ENCODE peak calls at places on chromosome X, in six cellular contexts. One of them, this sample, is unnamed.

GRCh38 chrX:151966236-151966635 is 8.2 kb downstream of the GABRE start:
- DNase-seq in IMR-90: no peak
- DNase-seq in ovary: no peak
- DNase-seq in tibial nerve: no peak
- DNase-seq in adrenal gland: no peak
- DNase-seq in sigmoid colon: no peak
- DNase-seq in this sample: no peak

GRCh38 chrX:1354036-1355019 is 17.7 kb downstream of the IL3RA start:
- DNase-seq in adrenal gland: no peak
- DNase-seq in sigmoid colon: no peak
- DNase-seq in IMR-90: no peak
- DNase-seq in ovary: no peak
- DNase-seq in tibial nerve: no peak
- DNase-seq in this sample: no peak

GRCh38 chrX:40326186-40326965 is 228.6 kb upstream of the BCOR start:
- DNase-seq in sigmoid colon: no peak
- DNase-seq in adrenal gland: no peak
- DNase-seq in IMR-90: no peak
- DNase-seq in ovary: no peak
- DNase-seq in tibial nerve: no peak
- DNase-seq in this sample: no peak

GRCh38 chrX:75156537-75156945 is 458 bp upstream of the ABCB7 start:
- DNase-seq in ovary: no peak
- DNase-seq in tibial nerve: no peak
- DNase-seq in adrenal gland: no peak
- DNase-seq in sigmoid colon: no peak
- DNase-seq in IMR-90: peak; percentile 12
- DNase-seq in this sample: no peak

GRCh38 chrX:147912093-147912801 is 528 bp downstream of the FMR1 start:
- DNase-seq in adrenal gland: peak; percentile 32
- DNase-seq in ovary: peak; percentile 45
- DNase-seq in tibial nerve: no peak
- DNase-seq in sigmoid colon: peak; percentile 66
- DNase-seq in IMR-90: peak; percentile 31
- DNase-seq in this sample: peak; percentile 35

GRCh38 chrX:12002876-12003275 is 135.4 kb upstream of the FRMPD4 start:
- DNase-seq in IMR-90: peak; percentile 10
- DNase-seq in ovary: no peak
- DNase-seq in adrenal gland: no peak
- DNase-seq in sigmoid colon: no peak
- DNase-seq in tibial nerve: no peak
- DNase-seq in this sample: no peak

GRCh38 chrX:86369847-86370630 is 221.8 kb downstream of the DACH2 start:
- DNase-seq in sigmoid colon: no peak
- DNase-seq in adrenal gland: no peak
- DNase-seq in tibial nerve: no peak
- DNase-seq in IMR-90: peak; percentile 0
- DNase-seq in ovary: no peak
- DNase-seq in this sample: no peak

GRCh38 chrX:716136-716535 is 85.5 kb downstream of the SHOX start:
- DNase-seq in tibial nerve: no peak
- DNase-seq in ovary: no peak
- DNase-seq in sigmoid colon: no peak
- DNase-seq in adrenal gland: no peak
- DNase-seq in IMR-90: no peak
- DNase-seq in this sample: no peak

GRCh38 chrX:38816158-38816557 is 14.9 kb downstream of the MID1IP1 start:
- DNase-seq in tibial nerve: no peak
- DNase-seq in sigmoid colon: no peak
- DNase-seq in ovary: no peak
- DNase-seq in adrenal gland: no peak
- DNase-seq in IMR-90: no peak
- DNase-seq in this sample: no peak

GRCh38 chrX:13092455-13092941 is 48.1 kb upstream of the FAM9C start:
- DNase-seq in adrenal gland: no peak
- DNase-seq in sigmoid colon: peak; percentile 69
- DNase-seq in ovary: no peak
- DNase-seq in tibial nerve: no peak
- DNase-seq in IMR-90: no peak
- DNase-seq in this sample: no peak

GRCh38 chrX:38817004-38817703 is 15.9 kb downstream of the MID1IP1 start:
- DNase-seq in tibial nerve: no peak
- DNase-seq in sigmoid colon: peak; percentile 73
- DNase-seq in adrenal gland: peak; percentile 32
- DNase-seq in ovary: peak; percentile 74
- DNase-seq in IMR-90: peak; percentile 43
- DNase-seq in this sample: no peak

GRCh38 chrX:105502336-105502735 is 281.8 kb upstream of the TEX13A start:
- DNase-seq in adrenal gland: no peak
- DNase-seq in tibial nerve: no peak
- DNase-seq in ovary: no peak
- DNase-seq in IMR-90: no peak
- DNase-seq in sigmoid colon: no peak
- DNase-seq in this sample: no peak

GRCh38 chrX:43349363-43349762 is 306.7 kb upstream of the MAOA start:
- DNase-seq in IMR-90: peak; percentile 19
- DNase-seq in adrenal gland: peak; percentile 48
- DNase-seq in tibial nerve: no peak
- DNase-seq in ovary: no peak
- DNase-seq in sigmoid colon: no peak
- DNase-seq in this sample: peak; percentile 0

GRCh38 chrX:44456685-44457084 is 86.0 kb downstream of the FUNDC1 start:
- DNase-seq in tibial nerve: no peak
- DNase-seq in adrenal gland: no peak
- DNase-seq in sigmoid colon: no peak
- DNase-seq in IMR-90: no peak
- DNase-seq in ovary: no peak
- DNase-seq in this sample: no peak

GRCh38 chrX:21225643-21226042 is 148.6 kb upstream of the CNKSR2 start:
- DNase-seq in sigmoid colon: no peak
- DNase-seq in IMR-90: no peak
- DNase-seq in ovary: no peak
- DNase-seq in tibial nerve: no peak
- DNase-seq in adrenal gland: no peak
- DNase-seq in this sample: no peak

GRCh38 chrX:29926056-29926455 is 289.3 kb upstream of the MAGEB2 start:
- DNase-seq in adrenal gland: no peak
- DNase-seq in ovary: no peak
- DNase-seq in IMR-90: no peak
- DNase-seq in sigmoid colon: no peak
- DNase-seq in tibial nerve: no peak
- DNase-seq in this sample: no peak

GRCh38 chrX:23907106-23907495 is 637 bp downstream of the APOO start:
- DNase-seq in tibial nerve: no peak
- DNase-seq in ovary: no peak
- DNase-seq in sigmoid colon: no peak
- DNase-seq in IMR-90: no peak
- DNase-seq in adrenal gland: no peak
- DNase-seq in this sample: no peak

GRCh38 chrX:9865804-9866471 is 79.7 kb downstream of the SHROOM2 start:
- DNase-seq in adrenal gland: no peak
- DNase-seq in sigmoid colon: no peak
- DNase-seq in tibial nerve: no peak
- DNase-seq in ovary: peak; percentile 22
- DNase-seq in IMR-90: peak; percentile 61
- DNase-seq in this sample: no peak

GRCh38 chrX:103464071-103464773 is 55.1 kb downstream of the RAB40A start:
- DNase-seq in sigmoid colon: no peak
- DNase-seq in IMR-90: peak; percentile 47
- DNase-seq in adrenal gland: peak; percentile 42
- DNase-seq in ovary: no peak
- DNase-seq in tibial nerve: peak; percentile 13
- DNase-seq in this sample: no peak

GRCh38 chrX:13752646-13753045 is 18.1 kb downstream of the OFD1 start:
- DNase-seq in tibial nerve: no peak
- DNase-seq in IMR-90: no peak
- DNase-seq in sigmoid colon: no peak
- DNase-seq in adrenal gland: no peak
- DNase-seq in ovary: no peak
- DNase-seq in this sample: no peak

GRCh38 chrX:65871671-65872311 is 168.1 kb downstream of the VSIG4 start:
- DNase-seq in adrenal gland: no peak
- DNase-seq in tibial nerve: no peak
- DNase-seq in IMR-90: no peak
- DNase-seq in sigmoid colon: no peak
- DNase-seq in ovary: no peak
- DNase-seq in this sample: no peak

GRCh38 chrX:49175875-49176274 is 4.2 kb downstream of the PLP2 start:
- DNase-seq in sigmoid colon: no peak
- DNase-seq in ovary: no peak
- DNase-seq in IMR-90: no peak
- DNase-seq in tibial nerve: no peak
- DNase-seq in adrenal gland: no peak
- DNase-seq in this sample: no peak

GRCh38 chrX:49172280-49172780 is 632 bp downstream of the PLP2 start:
- DNase-seq in tibial nerve: peak; percentile 55
- DNase-seq in IMR-90: peak; percentile 20
- DNase-seq in ovary: peak; percentile 66
- DNase-seq in adrenal gland: peak; percentile 81
- DNase-seq in sigmoid colon: peak; percentile 90
- DNase-seq in this sample: no peak

GRCh38 chrX:49174723-49175122 is 3.0 kb downstream of the PLP2 start:
- DNase-seq in sigmoid colon: no peak
- DNase-seq in adrenal gland: no peak
- DNase-seq in tibial nerve: no peak
- DNase-seq in IMR-90: no peak
- DNase-seq in ovary: no peak
- DNase-seq in this sample: no peak

GRCh38 chrX:49175435-49175834 is 3.7 kb downstream of the PLP2 start:
- DNase-seq in ovary: no peak
- DNase-seq in IMR-90: no peak
- DNase-seq in adrenal gland: no peak
- DNase-seq in sigmoid colon: no peak
- DNase-seq in tibial nerve: no peak
- DNase-seq in this sample: no peak

GRCh38 chrX:49171752-49172279 is at the start of gene PLP2:
- DNase-seq in sigmoid colon: peak; percentile 85
- DNase-seq in adrenal gland: peak; percentile 58
- DNase-seq in ovary: peak; percentile 68
- DNase-seq in IMR-90: peak; percentile 40
- DNase-seq in tibial nerve: no peak
- DNase-seq in this sample: no peak
- TF ChIP-seq POLR2A in sigmoid colon: peak; percentile 45
- TF ChIP-seq POLR2A in adrenal gland: peak; percentile 68
- TF ChIP-seq POLR2A in ovary: no peak
- TF ChIP-seq POLR2A in IMR-90: peak; percentile 60
- TF ChIP-seq POLR2A in tibial nerve: no peak
- TF ChIP-seq POLR2A in this sample: peak; percentile 81

GRCh38 chrX:149371984-149372383 is 133.1 kb downstream of the IDS start:
- DNase-seq in IMR-90: no peak
- DNase-seq in sigmoid colon: no peak
- DNase-seq in adrenal gland: no peak
- DNase-seq in ovary: no peak
- DNase-seq in tibial nerve: no peak
- DNase-seq in this sample: no peak

GRCh38 chrX:149370097-149370496 is 135.0 kb downstream of the IDS start:
- DNase-seq in adrenal gland: no peak
- DNase-seq in sigmoid colon: no peak
- DNase-seq in tibial nerve: no peak
- DNase-seq in IMR-90: no peak
- DNase-seq in ovary: no peak
- DNase-seq in this sample: no peak

GRCh38 chrX:149372861-149373260 is 132.2 kb downstream of the IDS start:
- DNase-seq in sigmoid colon: no peak
- DNase-seq in adrenal gland: no peak
- DNase-seq in IMR-90: no peak
- DNase-seq in ovary: no peak
- DNase-seq in tibial nerve: no peak
- DNase-seq in this sample: no peak

GRCh38 chrX:149374751-149375150 is 130.4 kb downstream of the IDS start:
- DNase-seq in IMR-90: no peak
- DNase-seq in tibial nerve: no peak
- DNase-seq in adrenal gland: no peak
- DNase-seq in sigmoid colon: no peak
- DNase-seq in ovary: no peak
- DNase-seq in this sample: no peak
- TF ChIP-seq POLR2A in IMR-90: no peak
- TF ChIP-seq POLR2A in tibial nerve: no peak
- TF ChIP-seq POLR2A in adrenal gland: no peak
- TF ChIP-seq POLR2A in sigmoid colon: no peak
- TF ChIP-seq POLR2A in ovary: no peak
- TF ChIP-seq POLR2A in this sample: no peak

DNA sequence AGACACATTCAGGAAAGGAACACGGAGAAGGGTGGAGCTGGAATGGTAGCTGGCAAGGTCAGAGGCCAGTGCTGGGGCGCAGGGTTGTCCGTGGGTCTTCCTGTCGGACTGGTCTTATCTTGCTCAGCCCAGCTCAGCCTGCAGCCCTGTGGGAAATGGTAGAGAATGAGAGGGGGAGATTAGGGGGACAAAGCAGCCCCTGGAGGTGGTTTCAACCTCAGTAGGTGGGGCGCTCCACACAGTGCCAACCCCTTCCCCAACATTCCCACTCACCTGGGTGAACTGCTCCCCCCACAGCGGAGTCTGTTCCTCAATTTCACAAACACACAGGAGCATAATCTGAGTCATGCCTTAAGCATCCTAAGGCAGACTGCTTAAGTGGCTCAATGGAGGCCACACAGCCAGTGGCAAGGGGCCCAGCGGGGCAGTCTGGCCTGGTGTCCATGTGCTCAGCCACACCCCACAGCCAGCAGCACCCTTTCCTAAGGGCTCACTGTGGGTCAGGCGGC is 6.8 kb upstream of the HDAC6 start:
- DNase-seq in adrenal gland: no peak
- DNase-seq in ovary: no peak
- DNase-seq in tibial nerve: no peak
- DNase-seq in sigmoid colon: no peak
- DNase-seq in IMR-90: peak; percentile 47
- DNase-seq in this sample: peak; percentile 26
- TF ChIP-seq POLR2A in adrenal gland: no peak
- TF ChIP-seq POLR2A in ovary: no peak
- TF ChIP-seq POLR2A in tibial nerve: no peak
- TF ChIP-seq POLR2A in sigmoid colon: no peak
- TF ChIP-seq POLR2A in IMR-90: no peak
- TF ChIP-seq POLR2A in this sample: no peak

DNA sequence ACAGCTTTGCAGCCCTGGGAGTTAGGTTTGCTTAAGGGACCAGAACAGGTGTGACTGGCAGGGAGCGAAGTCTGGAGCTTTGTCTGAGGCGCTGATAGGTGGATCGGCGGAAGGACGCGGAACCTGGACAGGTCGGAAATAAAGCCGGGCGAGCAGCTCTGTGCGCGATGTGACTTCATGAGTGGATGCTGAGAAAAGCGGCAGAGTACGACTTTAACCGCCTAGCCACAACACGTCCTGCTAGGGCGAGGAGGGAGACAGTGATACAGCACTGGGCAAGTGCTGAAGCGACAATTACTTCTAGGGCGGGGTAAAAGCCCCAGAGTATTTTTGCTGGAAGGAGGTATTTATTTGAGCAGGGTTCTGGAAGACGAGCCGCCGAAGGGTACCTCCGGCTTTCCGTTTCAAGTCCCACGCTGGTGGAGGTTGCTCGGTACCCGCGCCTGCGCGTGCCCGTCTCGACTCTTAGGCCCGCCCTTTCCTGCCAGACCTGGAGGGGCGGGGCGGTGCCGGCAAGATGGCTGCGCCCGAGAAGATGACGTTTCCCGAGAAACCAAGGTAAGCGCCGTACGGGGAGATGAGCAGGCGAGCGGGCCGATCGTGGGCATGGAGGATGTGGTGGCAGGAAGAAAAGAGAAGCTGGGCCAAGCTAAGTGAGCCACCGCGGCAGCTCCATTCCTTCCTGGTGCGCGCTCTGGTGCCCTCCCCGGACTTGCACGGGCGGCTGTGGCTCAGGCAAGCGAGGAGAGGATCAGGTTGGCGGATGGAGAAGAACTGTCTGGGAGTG is at the start of gene ZRSR2:
- DNase-seq in IMR-90: peak; percentile 78
- DNase-seq in ovary: peak; percentile 84
- DNase-seq in tibial nerve: peak; percentile 61
- DNase-seq in sigmoid colon: peak; percentile 92
- DNase-seq in adrenal gland: peak; percentile 89
- DNase-seq in this sample: peak; percentile 42
- TF ChIP-seq POLR2A in IMR-90: peak; percentile 41
- TF ChIP-seq POLR2A in ovary: peak; percentile 61
- TF ChIP-seq POLR2A in tibial nerve: peak; percentile 18
- TF ChIP-seq POLR2A in sigmoid colon: peak; percentile 48
- TF ChIP-seq POLR2A in adrenal gland: peak; percentile 48
- TF ChIP-seq POLR2A in this sample: peak; percentile 67